ENCODE peak calls at places on chromosomes 3 and 15, in four cellular contexts. M is lower lobe of right lung, Z is spleen, G is IMR-90. B is an unnamed sample.

GRCh38 chr15:50685976-50686467 is 575 bp downstream of the TRPM7 start:
- DNase-seq in M (peak; percentile 72), G (peak; percentile 47), Z (peak; percentile 91), B (no peak)

GRCh38 chr15:89399390-89400120 is 64.9 kb upstream of the POLG start:
- DNase-seq in M (no peak), G (no peak), Z (peak; percentile 83), B (no peak)

GRCh38 chr3:112043621-112044201 is 9.2 kb downstream of the TMPRSS7 start:
- DNase-seq in M (no peak), G (peak; percentile 79), Z (no peak), B (peak; percentile 44)

GRCh38 chr15:90318591-90318990 is 33.5 kb upstream of the ZNF774 start:
- DNase-seq in M (no peak), Z (no peak), G (no peak), B (no peak)

GRCh38 chr15:58932791-58933310 is 628 bp downstream of the SLTM start:
- DNase-seq in M (no peak), G (no peak), Z (no peak), B (no peak)

GRCh38 chr15:58396181-58396580 is 35.6 kb upstream of the LIPC start:
- DNase-seq in M (no peak), G (peak; percentile 97), Z (no peak), B (peak; percentile 83)

GRCh38 chr3:133574260-133574881 is 885 bp downstream of the CDV3 start:
- DNase-seq in G (peak; percentile 80), M (peak; percentile 86), Z (peak; percentile 96), B (no peak)

GRCh38 chr15:59174846-59175831 is 31.5 kb upstream of the LDHAL6B start:
- DNase-seq in M (peak; percentile 63), Z (no peak), G (peak; percentile 87), B (peak; percentile 88)

GRCh38 chr3:186489507-186489906 is 54.7 kb downstream of the CRYGS start:
- DNase-seq in M (no peak), Z (no peak), G (no peak), B (no peak)

GRCh38 chr3:14209596-14210280 is 31.1 kb downstream of the LSM3 start:
- DNase-seq in G (peak; percentile 56), Z (no peak), M (no peak), B (no peak)

GRCh38 chr3:59713971-59714370 is 664.1 kb upstream of the CFAP20DC start:
- DNase-seq in Z (no peak), G (no peak), M (no peak), B (no peak)

GRCh38 chr15:74988007-74988800 is 7.2 kb upstream of the SCAMP5 start:
- DNase-seq in M (peak; percentile 52), G (peak; percentile 7), Z (peak; percentile 71), B (no peak)

GRCh38 chr3:144029769-144030168 is 58.1 kb downstream of the DIPK2A start:
- DNase-seq in G (no peak), Z (no peak), M (no peak), B (no peak)

GRCh38 chr15:57861039-57861638 is 154.6 kb downstream of the POLR2M start:
- DNase-seq in M (no peak), Z (no peak), G (peak; percentile 66), B (peak; percentile 44)

GRCh38 chr15:52680041-52680391 is 828 bp upstream of the ATOSA start:
- DNase-seq in G (peak; percentile 1), Z (no peak), M (no peak), B (no peak)

DNA sequence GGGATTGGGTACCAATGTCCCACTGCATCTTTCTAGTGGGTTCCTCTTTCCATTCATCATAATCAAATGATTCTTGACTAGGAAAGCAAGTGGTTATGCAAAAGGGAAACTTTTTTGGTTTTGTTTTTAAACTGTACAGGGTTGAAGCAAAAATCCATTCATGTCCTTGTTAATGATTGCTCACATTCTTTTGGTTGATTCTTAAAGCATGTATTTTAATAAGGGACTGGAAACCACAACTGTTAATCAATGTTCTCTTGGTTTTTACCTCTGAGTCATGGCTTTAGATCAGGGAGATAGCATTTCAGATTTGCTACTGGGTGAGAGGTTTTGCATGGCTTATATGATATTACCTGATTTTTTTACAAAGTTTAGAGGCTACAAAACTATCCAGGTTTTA is 371.7 kb upstream of the RGMA start:
- DNase-seq in M (no peak), Z (no peak), G (no peak), B (no peak)
- H3K27me3 ChIP-seq in M (no peaks in the 10 kb centered on the region), Z (no peaks in the 10 kb centered on the region), G (no peaks in the 10 kb centered on the region), B (no peaks in the 10 kb centered on the region)

GRCh38 chr3:159074756-159075155 is 272.9 kb downstream of the MFSD1 start:
- DNase-seq in Z (no peak), M (no peak), G (no peak), B (no peak)
- H3K4me3 ChIP-seq in Z (no peak overlapping the region), M (no peak overlapping the region), G (no peak overlapping the region), B (no peak overlapping the region)

GRCh38 chr3:170383567-170383966 is 26.1 kb downstream of the SKIL start:
- DNase-seq in G (peak; percentile 74), M (no peak), Z (no peak), B (no peak)

GRCh38 chr3:170387952-170388351 is 30.4 kb downstream of the SKIL start:
- DNase-seq in Z (no peak), M (no peak), G (peak; percentile 11), B (no peak)

GRCh38 chr3:170391108-170391507 is 27.6 kb upstream of the CLDN11 start:
- DNase-seq in Z (no peak), G (no peak), M (no peak), B (no peak)

GRCh38 chr3:170386468-170386867 is 29.0 kb downstream of the SKIL start:
- DNase-seq in M (no peak), Z (no peak), G (no peak), B (no peak)
- H3K27me3 ChIP-seq in M (no peaks in the 10 kb centered on the region), Z (no peaks in the 10 kb centered on the region), G (no peaks in the 10 kb centered on the region), B (no peaks in the 10 kb centered on the region)

DNA sequence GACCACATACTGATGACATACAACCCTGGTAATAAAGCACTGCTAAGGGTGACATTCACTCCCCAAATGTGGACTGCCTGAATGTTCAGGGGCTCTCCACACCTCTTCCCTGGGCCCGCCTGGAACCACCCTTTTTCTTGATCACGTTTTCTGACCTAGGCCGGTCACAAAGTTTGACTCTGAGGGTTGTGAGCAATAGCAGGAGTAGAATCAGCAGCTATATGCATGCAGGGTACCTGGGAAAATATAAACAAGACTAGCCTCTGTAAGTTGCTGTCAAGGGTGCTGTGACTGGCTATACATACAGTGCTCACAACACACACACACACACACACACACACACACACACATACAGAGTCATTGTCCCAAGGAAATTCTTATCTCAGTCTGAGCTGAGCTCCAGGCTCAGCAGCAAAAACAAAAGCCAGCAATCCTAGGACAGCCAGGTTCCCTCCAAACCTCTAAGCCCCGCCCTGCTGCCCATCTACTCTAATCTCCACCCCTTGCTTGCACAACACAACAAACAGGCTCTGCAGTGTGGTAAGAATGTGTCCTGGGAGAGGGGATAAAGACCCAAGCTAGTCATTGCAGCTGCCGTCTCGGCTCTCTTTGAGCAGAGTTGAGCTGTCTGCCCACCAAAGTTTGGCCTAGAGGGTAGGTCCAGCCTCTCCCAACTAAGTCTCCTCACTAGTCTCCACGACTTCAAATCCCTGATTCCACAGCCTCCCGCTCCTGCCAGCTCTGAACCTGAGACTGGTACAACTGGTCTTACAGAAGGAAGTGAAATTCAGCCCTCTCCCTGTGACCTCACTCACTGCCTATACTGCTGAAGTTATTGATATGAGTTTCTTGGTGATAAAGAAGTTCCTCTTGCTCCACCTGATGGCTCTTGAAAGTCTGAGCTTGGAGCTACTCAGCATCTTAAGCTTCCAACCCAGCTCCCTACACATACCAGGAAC is 2.2 kb downstream of the BMF start:
- DNase-seq in M (peak; percentile 85), Z (peak; percentile 86), G (peak; percentile 49), B (no peak)
- H3K4me3 ChIP-seq in M (peak overlapping the region; percentile 30), Z (peak overlapping the region; percentile 24), G (no peak overlapping the region), B (peak overlapping the region; percentile 33)

GRCh38 chr3:124032351-124032880 is 40.5 kb upstream of the ROPN1 start:
- DNase-seq in Z (no peak), M (no peak), G (no peak), B (no peak)
- H3K27me3 ChIP-seq in Z (peaks cover 15% of the 10 kb centered on the region), M (peaks cover 32% of the 10 kb centered on the region), G (peaks cover 32% of the 10 kb centered on the region), B (peaks cover 37% of the 10 kb centered on the region)

B was measured in AG04450.